ENCODE peak calls at places on chromosomes 13 and 19, in four cellular contexts. B is adrenal gland, V is fibroblast of mammary gland, J is left ventricle myocardium inferior. R is an unnamed sample.
A peak's percentile ranks its signal among the peaks of the same experiment; 100 is the strongest.

GRCh38 chr13:77827350-77827749 is 91.3 kb downstream of the EDNRB start:
- DNase-seq in V (no peak), J (peak; percentile 18), B (peak; percentile 63), R (peak; percentile 25)

GRCh38 chr19:27759896-27760295 is 1453.1 kb downstream of the UQCRFS1 start:
- DNase-seq in B (no peak), J (no peak), V (no peak), R (no peak)

GRCh38 chr19:33396701-33397535 is 23.4 kb downstream of the CEBPG start:
- DNase-seq in V (no peak), B (no peak), J (peak; percentile 24), R (no peak)

GRCh38 chr13:51912091-51912490 is 50.3 kb downstream of the CCDC70 start:
- DNase-seq in B (no peak), J (no peak), V (no peak), R (peak; percentile 59)

GRCh38 chr13:61664821-61665705 is 249.4 kb upstream of the PCDH20 start:
- DNase-seq in B (no peak), J (no peak), V (no peak), R (no peak)

GRCh38 chr13:43242040-43242439 is 218.7 kb downstream of the DNAJC15 start:
- DNase-seq in J (no peak), V (peak; percentile 44), B (no peak), R (no peak)

GRCh38 chr13:68944272-68944671 is 1163.4 kb upstream of the ATXN8OS start:
- DNase-seq in B (no peak), J (no peak), V (no peak), R (no peak)

GRCh38 chr19:33175886-33176669 is 18.1 kb upstream of the LRP3 start:
- DNase-seq in V (peak; percentile 22), J (no peak), B (no peak), R (no peak)

GRCh38 chr19:45920458-45920857 is 5.9 kb upstream of the NANOS2 start:
- DNase-seq in J (no peak), V (no peak), B (no peak), R (no peak)

GRCh38 chr19:35959040-35959967 is 23.1 kb downstream of the LRFN3 start:
- DNase-seq in J (peak; percentile 51), B (no peak), V (no peak), R (peak; percentile 60)

GRCh38 chr13:39297664-39298171 is 259.5 kb downstream of the NHLRC3 start:
- DNase-seq in B (no peak), V (no peak), J (no peak), R (no peak)

GRCh38 chr13:110183925-110184324 is 123.0 kb downstream of the COL4A1 start:
- DNase-seq in B (no peak), V (peak; percentile 2), J (no peak), R (no peak)

GRCh38 chr19:3366761-3367571 is 583 bp downstream of the NFIC start:
- DNase-seq in J (peak; percentile 56), B (peak; percentile 70), V (no peak), R (peak; percentile 69)

GRCh38 chr19:46608178-46608577 is 7.0 kb downstream of the CALM3 start:
- DNase-seq in J (no peak), V (no peak), B (peak; percentile 46), R (no peak)

GRCh38 chr19:6768236-6768785 is 1.1 kb upstream of the SH2D3A start:
- DNase-seq in B (no peak), V (no peak), J (no peak), R (no peak)

GRCh38 chr19:47523473-47523872 is 8.6 kb upstream of the NAPA start:
- DNase-seq in V (no peak), B (no peak), J (no peak), R (no peak)

GRCh38 chr19:46080561-46080960 is 39.8 kb upstream of the IGFL4 start:
- DNase-seq in J (no peak), V (peak; percentile 90), B (no peak), R (peak; percentile 46)

GRCh38 chr13:25192936-25193335 is 20.8 kb upstream of the AMER2 start:
- DNase-seq in V (no peak), B (no peak), J (no peak), R (no peak)

GRCh38 chr19:19171821-19172532 is 1.9 kb upstream of the MEF2B start:
- DNase-seq in V (peak; percentile 42), J (no peak), B (no peak), R (no peak)

GRCh38 chr19:48934837-48935236 is 1.3 kb downstream of the DHDH start:
- DNase-seq in B (no peak), V (no peak), J (no peak), R (no peak)

GRCh38 chr13:26323764-26324163 is 69.8 kb downstream of the CDK8 start:
- DNase-seq in B (no peak), J (no peak), V (no peak), R (no peak)

GRCh38 chr13:26629260-26629659 is 71.8 kb downstream of the WASF3 start:
- DNase-seq in J (no peak), V (peak; percentile 24), B (no peak), R (peak; percentile 64)

GRCh38 chr13:49669735-49670309 is 21.5 kb downstream of the EBPL start:
- DNase-seq in V (peak; percentile 76), B (peak; percentile 86), J (no peak), R (peak; percentile 70)

GRCh38 chr19:1469936-1470863 is 8.8 kb downstream of the C19orf25 start:
- DNase-seq in V (no peak), J (peak; percentile 51), B (peak; percentile 76), R (peak; percentile 74)

GRCh38 chr13:102401305-102401704 is 543 bp downstream of the FGF14 start:
- DNase-seq in V (peak; percentile 55), B (no peak), J (no peak), R (no peak)

GRCh38 chr19:2722541-2723344 is 1.6 kb upstream of the DIRAS1 start:
- DNase-seq in J (peak; percentile 73), B (peak; percentile 94), V (peak; percentile 77), R (peak; percentile 91)

GRCh38 chr13:74210693-74211393 is 76.6 kb upstream of the KLF12 start:
- DNase-seq in V (peak; percentile 100), B (no peak), J (no peak), R (peak; percentile 14)

R was measured in testis.